ENCODE peak calls at places on chromosomes 1 and 21, in five cellular contexts. L is activated T-cell treated with anti-CD3 and anti-CD28 coated beads, Interleukin-2, amount 50 U/mL, for 72 hours; E is posterior cingulate gyrus; B is Calu3; U is NCI-H748 treated with DMSO at 0.1 percent for 48 hours. J is an unnamed sample.

GRCh38 chr1:86507935-86508582 is 38.8 kb upstream of the CLCA4 start:
- DNase-seq in L (peak; percentile 9), E (no peak), U (no peak), B (peak; percentile 5), J (peak; percentile 52)

GRCh38 chr1:224669400-224669799 is 53.3 kb downstream of the CNIH3 start:
- DNase-seq in B (no peak), L (no peak), U (no peak), E (no peak), J (no peak)

GRCh38 chr21:27645285-27645684 is 678.4 kb upstream of the ADAMTS5 start:
- DNase-seq in L (no peak), E (no peak), U (no peak), B (no peak), J (no peak)

GRCh38 chr1:22383526-22384291 is 67.9 kb upstream of the ZBTB40 start:
- DNase-seq in B (no peak), L (no peak), U (no peak), E (no peak), J (no peak)

GRCh38 chr21:31282095-31282709 is 61.9 kb downstream of the TIAM1 start:
- DNase-seq in E (no peak), L (no peak), U (no peak), B (no peak), J (peak; percentile 85)

GRCh38 chr1:226711976-226712778 is 26.9 kb downstream of the ITPKB start:
- DNase-seq in B (no peak), L (peak; percentile 67), E (no peak), U (no peak), J (no peak)

GRCh38 chr1:178461676-178462075 is 35.1 kb downstream of the CLEC20A start:
- DNase-seq in B (no peak), L (no peak), E (no peak), U (no peak), J (peak; percentile 33)

GRCh38 chr1:43678940-43679339 is 28.4 kb upstream of the ST3GAL3 start:
- DNase-seq in E (no peak), L (no peak), U (no peak), B (no peak), J (no peak)

GRCh38 chr1:115507256-115507589 is 134.5 kb upstream of the VANGL1 start:
- DNase-seq in E (no peak), L (no peak), B (peak; percentile 14), U (no peak), J (peak; percentile 62)

GRCh38 chr1:203675596-203676347 is 49.1 kb downstream of the ATP2B4 start:
- DNase-seq in U (no peak), L (no peak), E (no peak), B (no peak), J (no peak)

GRCh38 chr1:25148673-25149300 is 83.5 kb downstream of the SYF2 start:
- DNase-seq in L (peak; percentile 27), E (no peak), U (no peak), B (no peak), J (peak; percentile 3)

GRCh38 chr21:21101911-21102310 is 103.7 kb downstream of the NCAM2 start:
- DNase-seq in L (no peak), U (peak; percentile 13), B (no peak), E (no peak), J (peak; percentile 27)

GRCh38 chr21:27359141-27359540 is 392.3 kb upstream of the ADAMTS5 start:
- DNase-seq in E (no peak), U (no peak), B (no peak), L (no peak), J (peak; percentile 92)

GRCh38 chr1:184986250-184986649 is 11.9 kb upstream of the NIBAN1 start:
- DNase-seq in E (no peak), U (peak; percentile 17), B (no peak), L (no peak), J (peak; percentile 46)

GRCh38 chr1:223341111-223341510 is 22.9 kb downstream of the SUSD4 start:
- DNase-seq in U (no peak), B (no peak), E (peak; percentile 85), L (no peak), J (no peak)

GRCh38 chr1:248631354-248632041 is 3.4 kb downstream of the OR2T11 start:
- DNase-seq in B (peak; percentile 17), L (no peak), E (no peak), U (no peak), J (no peak)

GRCh38 chr1:239816090-239816812 is 275.4 kb upstream of the FMN2 start:
- DNase-seq in U (no peak), L (no peak), B (peak; percentile 83), E (no peak), J (peak; percentile 17)

GRCh38 chr1:226912587-226913176 is 27.4 kb upstream of the COQ8A start:
- DNase-seq in B (peak; percentile 82), U (no peak), L (peak; percentile 48), E (no peak), J (peak; percentile 9)

GRCh38 chr1:159942700-159943640 is 2.4 kb downstream of the IGSF9 start:
- DNase-seq in L (no peak), E (no peak), B (no peak), U (no peak), J (no peak)

GRCh38 chr1:181152892-181153633 is 64.6 kb downstream of the IER5 start:
- DNase-seq in E (peak; percentile 65), L (no peak), B (no peak), U (no peak), J (peak; percentile 96)

GRCh38 chr1:155277896-155278688 is 829 bp downstream of the HCN3 start:
- DNase-seq in B (peak; percentile 78), L (peak; percentile 79), U (peak; percentile 73), E (no peak), J (peak; percentile 35)

GRCh38 chr1:3971981-3972380 is 71.9 kb upstream of the C1orf174 start:
- DNase-seq in U (no peak), L (no peak), B (no peak), E (no peak), J (no peak)

GRCh38 chr1:1431845-1432565 is 3.5 kb upstream of the VWA1 start:
- DNase-seq in U (no peak), L (no peak), B (peak; percentile 62), E (no peak), J (peak; percentile 84)

GRCh38 chr1:11725616-11726015 is 10.3 kb upstream of the AGTRAP start:
- DNase-seq in E (no peak), B (no peak), L (no peak), U (peak; percentile 35), J (no peak)

GRCh38 chr1:6287029-6287428 is 26.1 kb upstream of the GPR153 start:
- DNase-seq in B (no peak), L (no peak), E (no peak), U (no peak), J (no peak)

GRCh38 chr1:228206582-228207351 is 1.1 kb upstream of the OBSCN start:
- DNase-seq in L (no peak), E (no peak), U (no peak), B (no peak), J (no peak)

GRCh38 chr21:21973806-21974205 is 975.6 kb downstream of the NCAM2 start:
- DNase-seq in U (no peak), B (no peak), L (no peak), E (no peak), J (no peak)

GRCh38 chr1:23896491-23896890 is 16.7 kb downstream of the CNR2 start:
- DNase-seq in B (no peak), E (no peak), U (no peak), L (no peak), J (no peak)

GRCh38 chr1:232904566-232904965 is 45.8 kb upstream of the NTPCR start:
- DNase-seq in E (no peak), B (no peak), L (peak; percentile 17), U (no peak), J (peak; percentile 18)

GRCh38 chr1:34149501-34149900 is 15.5 kb downstream of the CSMD2 start:
- DNase-seq in L (no peak), B (no peak), E (no peak), U (no peak), J (no peak)

GRCh38 chr21:43006874-43007208 is 32.5 kb downstream of the PKNOX1 start:
- DNase-seq in B (no peak), E (no peak), L (no peak), U (no peak), J (peak; percentile 97)